ENCODE peak calls at places on chromosome 20, in five cellular contexts. One of them, this sample, is unnamed.

GRCh38 chr20:44580581-44581268 is 1.7 kb upstream of the PKIG start:
- DNase-seq in AG04450: no peak
- DNase-seq in AG09309: no peak
- DNase-seq in AG10803: no peak
- DNase-seq in fibroblast of mammary gland: no peak
- DNase-seq in this sample: no peak

GRCh38 chr20:36802326-36803223 is 29.0 kb upstream of the DSN1 start:
- DNase-seq in AG04450: peak
- DNase-seq in AG09309: peak
- DNase-seq in AG10803: peak
- DNase-seq in fibroblast of mammary gland: peak
- DNase-seq in this sample: no peak

GRCh38 chr20:36090223-36090622 is 64.3 kb upstream of the EPB41L1 start:
- DNase-seq in AG04450: no peak
- DNase-seq in AG09309: no peak
- DNase-seq in AG10803: no peak
- DNase-seq in fibroblast of mammary gland: no peak
- DNase-seq in this sample: no peak

GRCh38 chr20:62950741-62951140 is 1.8 kb upstream of the SLC17A9 start:
- DNase-seq in AG04450: no peak
- DNase-seq in AG09309: no peak
- DNase-seq in AG10803: no peak
- DNase-seq in fibroblast of mammary gland: no peak
- DNase-seq in this sample: no peak

GRCh38 chr20:11375966-11376365 is 541.7 kb upstream of the BTBD3 start:
- DNase-seq in AG04450: no peak
- DNase-seq in AG09309: no peak
- DNase-seq in AG10803: no peak
- DNase-seq in fibroblast of mammary gland: no peak
- DNase-seq in this sample: no peak

GRCh38 chr20:58155148-58155925 is 73.1 kb downstream of the ANKRD60 start:
- DNase-seq in AG04450: no peak
- DNase-seq in AG09309: no peak
- DNase-seq in AG10803: no peak
- DNase-seq in fibroblast of mammary gland: no peak
- DNase-seq in this sample: no peak

GRCh38 chr20:33169176-33169794 is 1.3 kb downstream of the BPIFA2 start:
- DNase-seq in AG04450: no peak
- DNase-seq in AG09309: no peak
- DNase-seq in AG10803: no peak
- DNase-seq in fibroblast of mammary gland: peak
- DNase-seq in this sample: peak

GRCh38 chr20:4811661-4812181 is 90.0 kb downstream of the PRND start:
- DNase-seq in AG04450: no peak
- DNase-seq in AG09309: no peak
- DNase-seq in AG10803: no peak
- DNase-seq in fibroblast of mammary gland: no peak
- DNase-seq in this sample: no peak

GRCh38 chr20:23096986-23097520 is 10.9 kb upstream of the CD93 start:
- DNase-seq in AG04450: no peak
- DNase-seq in AG09309: no peak
- DNase-seq in AG10803: no peak
- DNase-seq in fibroblast of mammary gland: no peak
- DNase-seq in this sample: no peak

GRCh38 chr20:35776513-35777101 is 4.8 kb downstream of the PHF20 start:
- DNase-seq in AG04450: no peak
- DNase-seq in AG09309: no peak
- DNase-seq in AG10803: peak
- DNase-seq in fibroblast of mammary gland: peak
- DNase-seq in this sample: no peak

GRCh38 chr20:55067158-55067825 is 591.9 kb downstream of the DOK5 start:
- DNase-seq in AG04450: no peak
- DNase-seq in AG09309: no peak
- DNase-seq in AG10803: no peak
- DNase-seq in fibroblast of mammary gland: no peak
- DNase-seq in this sample: no peak

DNA sequence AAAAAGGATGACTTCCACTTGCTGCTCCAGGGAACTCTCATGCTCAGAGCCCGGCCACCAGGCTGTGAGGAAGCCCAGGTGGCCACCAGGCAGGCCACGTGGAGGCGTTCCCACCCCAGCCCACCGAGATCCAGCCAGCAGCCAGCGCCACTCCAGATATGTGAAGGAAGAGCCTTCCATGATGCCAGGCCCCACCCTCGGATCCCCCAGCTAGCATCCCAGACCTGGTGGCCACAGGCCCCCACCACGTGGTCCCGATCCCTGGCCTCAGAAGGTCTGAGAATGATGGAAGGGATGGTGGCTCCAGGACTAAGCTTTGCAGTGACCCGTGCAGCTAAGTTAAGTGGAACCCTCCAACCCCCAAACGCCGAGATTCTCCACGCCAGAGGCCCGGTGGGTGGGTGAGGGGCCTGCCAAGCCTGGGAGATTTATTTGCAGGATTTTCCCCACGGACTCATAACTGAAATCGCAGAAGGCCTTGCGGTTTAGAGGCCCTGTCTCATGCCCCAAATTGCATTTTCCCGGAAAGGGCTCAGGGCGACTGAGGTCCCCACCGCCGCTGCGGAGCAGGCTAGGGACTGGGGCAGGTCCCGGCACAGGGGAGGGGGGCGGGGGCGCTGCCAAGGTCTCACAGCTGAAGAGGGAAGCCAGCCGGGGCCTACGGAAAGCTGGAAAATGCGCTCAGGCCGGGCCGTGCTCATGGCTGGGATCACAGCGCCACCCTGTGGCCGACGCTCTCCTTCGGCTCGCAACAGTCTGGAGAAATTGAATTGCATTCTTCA is 31.1 kb upstream of the CST7 start:
- DNase-seq in AG04450: peak
- DNase-seq in AG09309: peak
- DNase-seq in AG10803: peak
- DNase-seq in fibroblast of mammary gland: peak
- DNase-seq in this sample: peak
- H3K4me3 ChIP-seq in AG04450: peak
- H3K4me3 ChIP-seq in AG09309: no peak
- H3K4me3 ChIP-seq in AG10803: no peak
- H3K4me3 ChIP-seq in fibroblast of mammary gland: no peak
- H3K4me3 ChIP-seq in this sample: no peak

GRCh38 chr20:49612127-49612738 is 44.3 kb upstream of the PTGIS start:
- DNase-seq in AG04450: no peak
- DNase-seq in AG09309: no peak
- DNase-seq in AG10803: no peak
- DNase-seq in fibroblast of mammary gland: no peak
- DNase-seq in this sample: no peak

GRCh38 chr20:49614338-49615050 is 46.6 kb upstream of the PTGIS start:
- DNase-seq in AG04450: no peak
- DNase-seq in AG09309: no peak
- DNase-seq in AG10803: no peak
- DNase-seq in fibroblast of mammary gland: no peak
- DNase-seq in this sample: no peak

GRCh38 chr20:49608752-49609670 is 41.1 kb upstream of the PTGIS start:
- DNase-seq in AG04450: no peak
- DNase-seq in AG09309: no peak
- DNase-seq in AG10803: no peak
- DNase-seq in fibroblast of mammary gland: peak
- DNase-seq in this sample: no peak

GRCh38 chr20:49607568-49607967 is 39.6 kb upstream of the PTGIS start:
- DNase-seq in AG04450: no peak
- DNase-seq in AG09309: no peak
- DNase-seq in AG10803: no peak
- DNase-seq in fibroblast of mammary gland: no peak
- DNase-seq in this sample: no peak

DNA sequence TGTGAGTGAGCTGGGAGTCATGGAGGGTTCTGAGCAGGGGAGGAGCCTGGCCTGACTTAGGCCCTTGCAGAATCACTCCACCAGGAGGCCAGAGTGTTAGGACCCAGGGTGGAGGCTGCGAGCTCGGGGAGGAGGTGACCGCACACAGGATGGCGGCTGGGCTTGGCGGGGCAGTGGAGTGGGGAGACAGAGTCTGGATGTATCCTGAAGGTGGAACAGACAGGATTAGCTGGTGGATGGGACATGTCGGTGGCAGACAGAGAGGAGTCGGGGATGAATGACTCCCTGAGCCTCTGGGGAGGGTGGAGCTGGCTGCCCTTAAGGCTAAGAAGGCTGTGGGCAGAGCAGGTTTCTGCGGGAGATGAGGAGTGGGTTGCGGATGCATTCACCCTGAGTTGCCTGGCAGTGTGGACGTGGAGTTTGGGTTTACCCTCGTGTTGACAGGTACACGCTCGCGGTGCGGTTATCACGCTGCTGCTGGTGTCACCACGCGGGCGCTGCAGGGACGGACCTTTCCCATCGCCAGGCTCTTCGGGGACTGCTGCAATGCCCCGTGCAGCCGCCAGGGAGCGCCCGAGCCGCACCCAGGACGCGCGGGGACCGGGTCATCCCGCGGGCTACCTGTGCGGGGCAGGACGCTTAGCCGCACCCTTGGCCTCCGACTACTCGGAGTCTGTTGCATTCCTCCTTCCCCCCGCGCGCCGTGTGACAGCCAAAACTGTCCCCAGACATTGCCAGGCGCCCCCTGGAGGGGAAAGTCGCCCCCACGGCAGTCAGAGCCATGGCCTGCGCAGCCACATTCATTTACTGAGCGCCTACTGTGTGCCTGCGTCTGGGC is 43.0 kb upstream of the PTGIS start:
- DNase-seq in AG04450: no peak
- DNase-seq in AG09309: no peak
- DNase-seq in AG10803: no peak
- DNase-seq in fibroblast of mammary gland: no peak
- DNase-seq in this sample: no peak
- TF ChIP-seq CTCF in AG04450: peak
- TF ChIP-seq CTCF in AG09309: peak
- TF ChIP-seq CTCF in AG10803: peak
- TF ChIP-seq CTCF in fibroblast of mammary gland: peak
- TF ChIP-seq CTCF in this sample: peak

DNA sequence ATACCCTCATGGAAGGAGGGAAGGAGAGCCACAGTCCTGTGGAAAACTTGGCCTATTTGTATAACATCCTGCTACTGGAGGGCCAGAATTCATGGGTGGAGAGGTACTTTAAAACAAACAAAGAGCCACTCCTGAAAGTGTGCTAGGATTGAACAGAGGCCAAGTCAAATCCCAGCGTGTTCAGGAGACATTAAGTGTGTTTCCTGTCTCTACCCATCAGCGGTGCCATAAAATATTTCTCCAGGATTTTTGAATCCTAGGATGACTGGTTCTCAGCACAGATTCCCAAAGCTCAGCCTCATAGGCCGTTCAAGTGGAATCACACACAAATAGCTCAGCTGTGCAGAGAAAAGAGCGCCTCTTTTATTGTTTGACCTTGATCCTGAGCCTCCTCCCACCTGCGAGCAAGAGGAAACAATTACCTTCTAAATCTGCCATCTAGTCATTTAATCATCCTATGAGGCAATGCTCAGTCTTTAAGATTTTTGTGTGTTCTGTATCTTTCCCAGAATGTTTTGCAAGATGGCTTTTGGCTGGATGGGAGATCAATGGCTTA is 31.8 kb upstream of the RALGAPA2 start:
- DNase-seq in AG04450: no peak
- DNase-seq in AG09309: no peak
- DNase-seq in AG10803: no peak
- DNase-seq in fibroblast of mammary gland: no peak
- DNase-seq in this sample: no peak
- H3K4me3 ChIP-seq in AG04450: no peak
- H3K4me3 ChIP-seq in AG09309: no peak
- H3K4me3 ChIP-seq in AG10803: no peak
- H3K4me3 ChIP-seq in fibroblast of mammary gland: no peak
- H3K4me3 ChIP-seq in this sample: no peak

GRCh38 chr20:56688106-56688505 is 59.0 kb downstream of the TFAP2C start:
- DNase-seq in AG04450: no peak
- DNase-seq in AG09309: no peak
- DNase-seq in AG10803: no peak
- DNase-seq in fibroblast of mammary gland: no peak
- DNase-seq in this sample: no peak

GRCh38 chr20:56691325-56691990 is 62.4 kb downstream of the TFAP2C start:
- DNase-seq in AG04450: no peak
- DNase-seq in AG09309: no peak
- DNase-seq in AG10803: no peak
- DNase-seq in fibroblast of mammary gland: no peak
- DNase-seq in this sample: no peak

GRCh38 chr20:56689318-56689717 is 60.2 kb downstream of the TFAP2C start:
- DNase-seq in AG04450: no peak
- DNase-seq in AG09309: peak
- DNase-seq in AG10803: peak
- DNase-seq in fibroblast of mammary gland: peak
- DNase-seq in this sample: peak

GRCh38 chr20:56690531-56691175 is 61.5 kb downstream of the TFAP2C start:
- DNase-seq in AG04450: no peak
- DNase-seq in AG09309: no peak
- DNase-seq in AG10803: no peak
- DNase-seq in fibroblast of mammary gland: no peak
- DNase-seq in this sample: no peak

GRCh38 chr20:56689852-56690485 is 60.9 kb downstream of the TFAP2C start:
- DNase-seq in AG04450: no peak
- DNase-seq in AG09309: peak
- DNase-seq in AG10803: peak
- DNase-seq in fibroblast of mammary gland: peak
- DNase-seq in this sample: no peak
- TF ChIP-seq CTCF in AG04450: no peak
- TF ChIP-seq CTCF in AG09309: no peak
- TF ChIP-seq CTCF in AG10803: no peak
- TF ChIP-seq CTCF in fibroblast of mammary gland: no peak
- TF ChIP-seq CTCF in this sample: no peak

This sample was measured in HFF-Myc.